ENCODE peak calls at places on chromosomes 3 and 15, in seven cellular contexts. G is psoas muscle; H is CD4-positive, alpha-beta T cell; V is lower lobe of right lung; C is HepG2; Q is upper lobe of right lung; A is neural progenitor cell. Z is an unnamed sample.

GRCh38 chr15:75948761-75949296 is 45.2 kb downstream of the FBXO22 start:
- DNase-seq in G (no peak), Q (no peak), V (no peak), A (no peak), H (no peak), C (no peak), Z (no peak)

GRCh38 chr15:85475317-85475701 is 94.9 kb downstream of the AKAP13 start:
- DNase-seq in V (no peak), G (no peak), C (no peak), H (no peak), A (no peak), Q (no peak), Z (no peak)

GRCh38 chr3:10757821-10758130 is 58.3 kb upstream of the SLC6A11 start:
- DNase-seq in V (no peak), C (no peak), A (no peak), Q (no peak), G (no peak), H (no peak), Z (no peak)

GRCh38 chr3:126158912-126159227 is 21.5 kb downstream of the ALDH1L1 start:
- DNase-seq in Q (no peak), V (no peak), G (no peak), C (no peak), A (peak), H (no peak), Z (no peak)

GRCh38 chr3:78875431-78875830 is 892.4 kb downstream of the ROBO1 start:
- DNase-seq in A (no peak), Q (no peak), H (no peak), C (no peak), G (no peak), V (no peak), Z (no peak)

GRCh38 chr15:74893627-74894026 is 3.8 kb downstream of the MPI start:
- DNase-seq in V (no peak), G (no peak), A (no peak), H (no peak), Q (no peak), C (no peak), Z (no peak)

GRCh38 chr3:51703026-51703775 is 3.7 kb upstream of the GRM2 start:
- DNase-seq in G (peak), C (no peak), Q (no peak), H (no peak), V (peak), A (peak), Z (no peak)

GRCh38 chr3:44468572-44469520 is 8.6 kb downstream of the ZNF445 start:
- DNase-seq in C (no peak), Q (no peak), G (no peak), V (no peak), A (no peak), H (no peak), Z (no peak)

GRCh38 chr3:27681249-27681748 is 40.8 kb downstream of the EOMES start:
- DNase-seq in G (no peak), H (no peak), Q (no peak), C (peak), A (peak), V (no peak), Z (no peak)

GRCh38 chr3:169085827-169086226 is 577.7 kb downstream of the MECOM start:
- DNase-seq in A (peak), V (no peak), Q (no peak), G (no peak), C (no peak), H (no peak), Z (no peak)

GRCh38 chr15:88113909-88114308 is 142.6 kb downstream of the NTRK3 start:
- DNase-seq in A (no peak), V (no peak), Q (no peak), G (no peak), C (no peak), H (no peak), Z (no peak)

GRCh38 chr15:63715818-63716217 is 117.9 kb downstream of the HERC1 start:
- DNase-seq in V (no peak), A (no peak), G (no peak), H (no peak), Q (no peak), C (no peak), Z (no peak)

DNA sequence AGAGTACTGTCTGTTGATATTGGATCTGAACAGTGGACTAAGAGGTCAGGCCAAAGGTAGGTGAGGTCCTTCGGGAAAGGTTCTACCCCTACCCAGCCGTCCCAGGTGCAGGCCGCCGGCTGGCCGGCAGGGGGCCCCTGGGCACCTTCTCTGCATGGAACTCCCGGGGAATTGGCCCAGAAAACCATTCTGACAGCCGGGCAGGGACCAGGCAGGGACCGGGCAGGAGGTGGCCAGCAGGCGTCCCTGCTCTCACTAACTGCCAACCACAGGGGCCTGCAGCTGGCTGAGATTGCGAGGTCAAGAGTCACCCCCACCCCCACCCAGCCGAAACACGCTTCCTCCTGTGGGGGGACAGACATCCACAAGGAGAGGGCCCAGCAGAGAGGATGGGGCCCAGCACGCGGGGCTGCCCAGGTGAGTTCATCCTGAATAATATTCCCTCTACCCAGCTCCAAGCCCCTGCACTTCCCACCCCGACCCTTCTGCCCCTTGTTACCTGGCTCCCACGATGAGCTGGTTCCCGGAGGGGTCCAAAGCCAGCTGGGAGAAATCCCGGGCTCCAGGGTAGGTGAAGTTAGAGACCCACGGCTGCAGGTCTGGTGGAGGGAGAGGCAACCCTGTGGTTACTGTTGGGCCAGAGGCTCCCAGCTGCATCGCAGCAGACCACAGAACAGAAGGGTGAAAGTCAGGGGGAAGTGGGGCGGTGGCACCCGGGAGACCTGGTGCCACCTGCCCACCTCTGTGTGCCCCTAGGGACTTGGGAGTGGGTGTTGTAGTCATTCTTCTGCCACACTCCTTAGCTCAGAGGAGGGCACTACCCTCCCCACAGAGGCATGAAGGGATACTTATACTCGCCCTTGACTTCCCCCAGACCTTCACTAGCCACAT is 84.4 kb downstream of the SEMA5B start:
- DNase-seq in V (peak), C (peak), Q (peak), A (peak), G (peak), H (no peak), Z (peak)
- H3K27ac ChIP-seq in V (no peak), C (no peak), Q (no peak), A (no peak), G (no peak), H (no peak), Z (no peak)

GRCh38 chr15:83654379-83655236 is 685 bp downstream of the ADAMTSL3 start:
- DNase-seq in Q (no peak), V (no peak), H (no peak), G (peak), C (no peak), A (peak), Z (no peak)
- H3K27ac ChIP-seq in Q (peak), V (peak), H (no peak), G (peak), C (no peak), A (no peak), Z (no peak)

GRCh38 chr15:82805994-82806406 is at the start of gene FSD2:
- DNase-seq in Q (no peak), G (peak), H (no peak), A (no peak), V (no peak), C (no peak), Z (no peak)

GRCh38 chr15:82804575-82804949 is 1.3 kb downstream of the FSD2 start:
- DNase-seq in H (no peak), Q (no peak), V (no peak), C (peak), G (no peak), A (no peak), Z (no peak)

GRCh38 chr15:82802497-82802896 is 3.4 kb downstream of the FSD2 start:
- DNase-seq in V (no peak), G (no peak), Q (no peak), A (no peak), H (no peak), C (no peak), Z (no peak)

GRCh38 chr15:82807920-82808633 is 1.4 kb upstream of the WHAMM start:
- DNase-seq in Q (no peak), V (no peak), H (no peak), C (no peak), G (no peak), A (no peak), Z (no peak)

DNA sequence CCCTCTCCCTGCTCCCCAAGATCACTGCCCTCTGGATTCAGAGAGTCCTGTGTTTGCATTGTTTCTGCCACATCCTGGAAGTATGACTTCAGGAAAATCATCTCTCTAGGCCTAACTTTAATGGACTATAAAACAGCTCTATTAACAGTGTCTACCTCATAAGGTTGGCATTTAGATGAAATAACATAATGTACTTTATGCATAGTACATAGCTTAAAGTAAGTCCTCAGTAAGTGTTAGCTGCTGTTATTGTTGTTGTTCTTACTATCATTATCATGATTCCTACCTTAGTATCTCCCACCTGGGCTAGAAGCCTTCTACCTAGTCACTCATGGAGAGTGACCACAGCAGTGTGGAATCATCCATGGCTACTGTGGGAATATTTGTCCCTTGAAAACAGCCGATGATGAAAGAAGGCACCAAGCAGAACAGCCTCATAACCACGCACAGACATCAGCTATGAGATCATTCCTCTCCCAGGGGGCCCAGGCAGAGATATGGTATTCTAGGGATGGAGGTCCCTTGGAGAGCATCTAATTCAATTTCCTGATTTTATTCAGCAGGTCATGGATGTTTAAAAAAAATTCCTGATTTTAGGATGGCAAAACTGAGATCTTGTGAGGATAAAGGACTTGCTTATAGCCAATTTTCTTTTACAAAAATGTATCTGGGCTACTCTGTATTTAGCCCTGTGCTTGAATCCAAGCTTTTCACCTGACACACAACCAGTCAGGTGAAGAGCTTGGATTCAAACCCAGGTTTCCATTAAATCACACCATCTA is 1.9 kb downstream of the FSD2 start:
- DNase-seq in V (no peak), G (no peak), A (no peak), C (no peak), H (no peak), Q (no peak), Z (no peak)
- H3K27ac ChIP-seq in V (no peak), G (peak), A (no peak), C (no peak), H (no peak), Q (no peak), Z (no peak)

GRCh38 chr3:71542548-71543370 is 40.8 kb downstream of the FOXP1 start:
- DNase-seq in A (no peak), C (no peak), G (peak), H (no peak), Q (peak), V (peak), Z (peak)
- H3K27ac ChIP-seq in A (no peak), C (no peak), G (peak), H (no peak), Q (peak), V (peak), Z (peak)